ENCODE peak calls at places on chromosomes 4 and X, in ten cellular contexts. One of them, this sample, is unnamed.

GRCh38 chr4:120922390-120923200 is at the start of gene PRDM5:
- DNase-seq in endothelial cell: peak; percentile 64
- DNase-seq in adipocyte: peak; percentile 67
- DNase-seq in caudate nucleus: peak; percentile 46
- DNase-seq in PC-3: peak; percentile 21
- DNase-seq in H7: peak; percentile 90
- DNase-seq in activated T-helper 1 cell treated with Interleukin-2 at 50 U/mL for 16 hours: no peak
- DNase-seq in astrocyte: peak; percentile 42
- DNase-seq in T follicular helper cell: no peak
- DNase-seq in heart left ventricle: peak; percentile 71
- DNase-seq in this sample: peak; percentile 43

GRCh38 chrX:19814240-19814639 is 73.2 kb downstream of the SH3KBP1 start:
- DNase-seq in H7: peak; percentile 40
- DNase-seq in PC-3: no peak
- DNase-seq in astrocyte: no peak
- DNase-seq in heart left ventricle: peak; percentile 8
- DNase-seq in activated T-helper 1 cell treated with Interleukin-2 at 50 U/mL for 16 hours: no peak
- DNase-seq in adipocyte: no peak
- DNase-seq in T follicular helper cell: no peak
- DNase-seq in caudate nucleus: no peak
- DNase-seq in endothelial cell: no peak
- DNase-seq in this sample: no peak

GRCh38 chr4:130336585-130337217 is 1240.7 kb downstream of the C4orf33 start:
- DNase-seq in H7: no peak
- DNase-seq in endothelial cell: no peak
- DNase-seq in PC-3: no peak
- DNase-seq in activated T-helper 1 cell treated with Interleukin-2 at 50 U/mL for 16 hours: no peak
- DNase-seq in T follicular helper cell: no peak
- DNase-seq in astrocyte: peak; percentile 9
- DNase-seq in adipocyte: peak; percentile 41
- DNase-seq in caudate nucleus: no peak
- DNase-seq in heart left ventricle: no peak
- DNase-seq in this sample: no peak

GRCh38 chr4:72326692-72327632 is 242.1 kb downstream of the ADAMTS3 start:
- DNase-seq in PC-3: peak; percentile 83
- DNase-seq in adipocyte: peak; percentile 75
- DNase-seq in caudate nucleus: no peak
- DNase-seq in H7: no peak
- DNase-seq in activated T-helper 1 cell treated with Interleukin-2 at 50 U/mL for 16 hours: no peak
- DNase-seq in T follicular helper cell: no peak
- DNase-seq in astrocyte: peak; percentile 25
- DNase-seq in heart left ventricle: no peak
- DNase-seq in endothelial cell: no peak
- DNase-seq in this sample: peak; percentile 9

GRCh38 chr4:113468165-113469022 is 293.1 kb downstream of the CAMK2D start:
- DNase-seq in astrocyte: peak; percentile 100
- DNase-seq in H7: peak; percentile 7
- DNase-seq in activated T-helper 1 cell treated with Interleukin-2 at 50 U/mL for 16 hours: no peak
- DNase-seq in T follicular helper cell: no peak
- DNase-seq in endothelial cell: no peak
- DNase-seq in caudate nucleus: peak; percentile 48
- DNase-seq in heart left ventricle: peak; percentile 77
- DNase-seq in PC-3: peak; percentile 93
- DNase-seq in adipocyte: peak; percentile 98
- DNase-seq in this sample: peak; percentile 98

GRCh38 chr4:150033937-150034336 is 44.3 kb upstream of the DCLK2 start:
- DNase-seq in T follicular helper cell: no peak
- DNase-seq in PC-3: peak; percentile 31
- DNase-seq in activated T-helper 1 cell treated with Interleukin-2 at 50 U/mL for 16 hours: no peak
- DNase-seq in heart left ventricle: no peak
- DNase-seq in endothelial cell: no peak
- DNase-seq in H7: no peak
- DNase-seq in astrocyte: peak; percentile 66
- DNase-seq in caudate nucleus: no peak
- DNase-seq in adipocyte: no peak
- DNase-seq in this sample: no peak

GRCh38 chrX:49002091-49002935 is at the start of gene GRIPAP1:
- DNase-seq in T follicular helper cell: peak; percentile 68
- DNase-seq in astrocyte: peak; percentile 98
- DNase-seq in caudate nucleus: peak; percentile 60
- DNase-seq in H7: peak; percentile 96
- DNase-seq in heart left ventricle: peak; percentile 67
- DNase-seq in PC-3: peak; percentile 88
- DNase-seq in adipocyte: peak; percentile 86
- DNase-seq in endothelial cell: peak; percentile 69
- DNase-seq in activated T-helper 1 cell treated with Interleukin-2 at 50 U/mL for 16 hours: peak; percentile 57
- DNase-seq in this sample: peak; percentile 76

GRCh38 chr4:188254211-188254610 is 115.0 kb downstream of the TRIML1 start:
- DNase-seq in H7: no peak
- DNase-seq in PC-3: no peak
- DNase-seq in heart left ventricle: no peak
- DNase-seq in adipocyte: no peak
- DNase-seq in astrocyte: no peak
- DNase-seq in T follicular helper cell: no peak
- DNase-seq in endothelial cell: no peak
- DNase-seq in activated T-helper 1 cell treated with Interleukin-2 at 50 U/mL for 16 hours: no peak
- DNase-seq in caudate nucleus: no peak
- DNase-seq in this sample: peak; percentile 5

GRCh38 chr4:6641164-6641970 is 882 bp downstream of the MRFAP1 start:
- DNase-seq in endothelial cell: peak; percentile 46
- DNase-seq in caudate nucleus: peak; percentile 57
- DNase-seq in activated T-helper 1 cell treated with Interleukin-2 at 50 U/mL for 16 hours: peak; percentile 29
- DNase-seq in adipocyte: peak; percentile 81
- DNase-seq in heart left ventricle: peak; percentile 62
- DNase-seq in PC-3: peak; percentile 13
- DNase-seq in astrocyte: peak; percentile 51
- DNase-seq in T follicular helper cell: peak; percentile 35
- DNase-seq in H7: peak; percentile 67
- DNase-seq in this sample: peak; percentile 38

GRCh38 chr4:26139310-26139924 is 181.4 kb upstream of the RBPJ start:
- DNase-seq in heart left ventricle: no peak
- DNase-seq in astrocyte: no peak
- DNase-seq in caudate nucleus: no peak
- DNase-seq in adipocyte: no peak
- DNase-seq in T follicular helper cell: no peak
- DNase-seq in endothelial cell: no peak
- DNase-seq in PC-3: no peak
- DNase-seq in activated T-helper 1 cell treated with Interleukin-2 at 50 U/mL for 16 hours: no peak
- DNase-seq in H7: peak; percentile 52
- DNase-seq in this sample: no peak

GRCh38 chr4:174045381-174045780 is 238.1 kb downstream of the FBXO8 start:
- DNase-seq in heart left ventricle: no peak
- DNase-seq in activated T-helper 1 cell treated with Interleukin-2 at 50 U/mL for 16 hours: no peak
- DNase-seq in T follicular helper cell: no peak
- DNase-seq in H7: no peak
- DNase-seq in PC-3: no peak
- DNase-seq in astrocyte: no peak
- DNase-seq in endothelial cell: no peak
- DNase-seq in caudate nucleus: no peak
- DNase-seq in adipocyte: no peak
- DNase-seq in this sample: no peak

GRCh38 chr4:183960912-183961569 is 55.9 kb downstream of the STOX2 start:
- DNase-seq in PC-3: peak; percentile 24
- DNase-seq in heart left ventricle: peak; percentile 40
- DNase-seq in adipocyte: no peak
- DNase-seq in astrocyte: no peak
- DNase-seq in activated T-helper 1 cell treated with Interleukin-2 at 50 U/mL for 16 hours: no peak
- DNase-seq in caudate nucleus: peak; percentile 35
- DNase-seq in H7: no peak
- DNase-seq in endothelial cell: no peak
- DNase-seq in T follicular helper cell: no peak
- DNase-seq in this sample: no peak

GRCh38 chr4:47852121-47852520 is 14.3 kb upstream of the CORIN start:
- DNase-seq in activated T-helper 1 cell treated with Interleukin-2 at 50 U/mL for 16 hours: no peak
- DNase-seq in endothelial cell: no peak
- DNase-seq in heart left ventricle: no peak
- DNase-seq in T follicular helper cell: no peak
- DNase-seq in H7: no peak
- DNase-seq in astrocyte: peak; percentile 89
- DNase-seq in PC-3: no peak
- DNase-seq in adipocyte: peak; percentile 79
- DNase-seq in caudate nucleus: no peak
- DNase-seq in this sample: peak; percentile 81

GRCh38 chrX:13051529-13052172 is 7.2 kb upstream of the FAM9C start:
- DNase-seq in PC-3: no peak
- DNase-seq in adipocyte: no peak
- DNase-seq in H7: no peak
- DNase-seq in activated T-helper 1 cell treated with Interleukin-2 at 50 U/mL for 16 hours: peak; percentile 22
- DNase-seq in heart left ventricle: peak; percentile 44
- DNase-seq in caudate nucleus: no peak
- DNase-seq in endothelial cell: no peak
- DNase-seq in astrocyte: peak; percentile 60
- DNase-seq in T follicular helper cell: peak; percentile 35
- DNase-seq in this sample: no peak

GRCh38 chr4:24836843-24837242 is 41.5 kb downstream of the SOD3 start:
- DNase-seq in T follicular helper cell: no peak
- DNase-seq in endothelial cell: no peak
- DNase-seq in activated T-helper 1 cell treated with Interleukin-2 at 50 U/mL for 16 hours: no peak
- DNase-seq in heart left ventricle: no peak
- DNase-seq in H7: no peak
- DNase-seq in astrocyte: no peak
- DNase-seq in adipocyte: no peak
- DNase-seq in caudate nucleus: no peak
- DNase-seq in PC-3: no peak
- DNase-seq in this sample: no peak

GRCh38 chr4:28686618-28687017 is 1826.0 kb downstream of the STIM2 start:
- DNase-seq in heart left ventricle: peak; percentile 11
- DNase-seq in activated T-helper 1 cell treated with Interleukin-2 at 50 U/mL for 16 hours: no peak
- DNase-seq in caudate nucleus: no peak
- DNase-seq in PC-3: peak; percentile 60
- DNase-seq in endothelial cell: peak; percentile 69
- DNase-seq in T follicular helper cell: no peak
- DNase-seq in astrocyte: peak; percentile 5
- DNase-seq in H7: peak; percentile 12
- DNase-seq in adipocyte: peak; percentile 7
- DNase-seq in this sample: peak; percentile 32

GRCh38 chrX:57915680-57916079 is 5.4 kb upstream of the ZXDA start:
- DNase-seq in adipocyte: no peak
- DNase-seq in heart left ventricle: no peak
- DNase-seq in activated T-helper 1 cell treated with Interleukin-2 at 50 U/mL for 16 hours: no peak
- DNase-seq in PC-3: no peak
- DNase-seq in T follicular helper cell: no peak
- DNase-seq in caudate nucleus: no peak
- DNase-seq in astrocyte: no peak
- DNase-seq in endothelial cell: no peak
- DNase-seq in H7: no peak
- DNase-seq in this sample: no peak

GRCh38 chr4:149173241-149174013 is 642.2 kb downstream of the IQCM start:
- DNase-seq in H7: no peak
- DNase-seq in endothelial cell: no peak
- DNase-seq in heart left ventricle: no peak
- DNase-seq in astrocyte: peak; percentile 54
- DNase-seq in activated T-helper 1 cell treated with Interleukin-2 at 50 U/mL for 16 hours: no peak
- DNase-seq in adipocyte: no peak
- DNase-seq in caudate nucleus: no peak
- DNase-seq in T follicular helper cell: no peak
- DNase-seq in PC-3: no peak
- DNase-seq in this sample: no peak

GRCh38 chr4:96004341-96004740 is 164.4 kb downstream of the PDHA2 start:
- DNase-seq in caudate nucleus: no peak
- DNase-seq in endothelial cell: no peak
- DNase-seq in adipocyte: no peak
- DNase-seq in activated T-helper 1 cell treated with Interleukin-2 at 50 U/mL for 16 hours: no peak
- DNase-seq in T follicular helper cell: no peak
- DNase-seq in astrocyte: no peak
- DNase-seq in heart left ventricle: no peak
- DNase-seq in PC-3: no peak
- DNase-seq in H7: no peak
- DNase-seq in this sample: no peak

GRCh38 chrX:107450823-107451509 is 1.5 kb downstream of the FRMPD3 start:
- DNase-seq in adipocyte: no peak
- DNase-seq in activated T-helper 1 cell treated with Interleukin-2 at 50 U/mL for 16 hours: no peak
- DNase-seq in H7: peak; percentile 87
- DNase-seq in astrocyte: no peak
- DNase-seq in caudate nucleus: no peak
- DNase-seq in T follicular helper cell: no peak
- DNase-seq in heart left ventricle: no peak
- DNase-seq in endothelial cell: peak; percentile 46
- DNase-seq in PC-3: no peak
- DNase-seq in this sample: no peak

GRCh38 chr4:119977546-119977945 is 89.1 kb downstream of the MAD2L1 start:
- DNase-seq in H7: no peak
- DNase-seq in adipocyte: no peak
- DNase-seq in astrocyte: no peak
- DNase-seq in endothelial cell: no peak
- DNase-seq in heart left ventricle: no peak
- DNase-seq in PC-3: no peak
- DNase-seq in caudate nucleus: no peak
- DNase-seq in activated T-helper 1 cell treated with Interleukin-2 at 50 U/mL for 16 hours: no peak
- DNase-seq in T follicular helper cell: no peak
- DNase-seq in this sample: no peak

This sample was measured in HCEC 1CT.